ENCODE peak calls at places on chromosomes 2 and 18, in eight cellular contexts. One of them, this sample, is unnamed.

GRCh38 chr2:191954446-191954845 is 107.6 kb upstream of the CAVIN2 start:
- DNase-seq in glutamatergic neuron: no peak
- DNase-seq in choroid plexus epithelial cell: peak; percentile 44
- DNase-seq in keratinocyte: no peak
- DNase-seq in HepG2: no peak
- DNase-seq in cardiac fibroblast: no peak
- DNase-seq in dorsolateral prefrontal cortex: no peak
- DNase-seq in RWPE1: no peak
- DNase-seq in this sample: no peak

GRCh38 chr2:36697424-36698066 is 1.0 kb downstream of the VIT start:
- DNase-seq in keratinocyte: no peak
- DNase-seq in cardiac fibroblast: no peak
- DNase-seq in choroid plexus epithelial cell: peak; percentile 41
- DNase-seq in RWPE1: no peak
- DNase-seq in dorsolateral prefrontal cortex: no peak
- DNase-seq in HepG2: no peak
- DNase-seq in glutamatergic neuron: no peak
- DNase-seq in this sample: no peak

GRCh38 chr2:29663266-29663665 is 258.1 kb downstream of the ALK start:
- DNase-seq in dorsolateral prefrontal cortex: no peak
- DNase-seq in keratinocyte: no peak
- DNase-seq in glutamatergic neuron: no peak
- DNase-seq in choroid plexus epithelial cell: peak; percentile 79
- DNase-seq in cardiac fibroblast: peak; percentile 47
- DNase-seq in RWPE1: peak; percentile 67
- DNase-seq in HepG2: no peak
- DNase-seq in this sample: peak; percentile 65

GRCh38 chr2:31188141-31188540 is 29.2 kb downstream of the CAPN14 start:
- DNase-seq in cardiac fibroblast: no peak
- DNase-seq in dorsolateral prefrontal cortex: no peak
- DNase-seq in glutamatergic neuron: no peak
- DNase-seq in choroid plexus epithelial cell: no peak
- DNase-seq in RWPE1: no peak
- DNase-seq in HepG2: no peak
- DNase-seq in keratinocyte: no peak
- DNase-seq in this sample: no peak

GRCh38 chr18:48749768-48750167 is 201.0 kb downstream of the SMAD7 start:
- DNase-seq in RWPE1: no peak
- DNase-seq in dorsolateral prefrontal cortex: no peak
- DNase-seq in glutamatergic neuron: no peak
- DNase-seq in choroid plexus epithelial cell: peak; percentile 50
- DNase-seq in cardiac fibroblast: peak; percentile 90
- DNase-seq in keratinocyte: no peak
- DNase-seq in HepG2: no peak
- DNase-seq in this sample: no peak

GRCh38 chr18:29540548-29540947 is 1363.6 kb upstream of the CDH2 start:
- DNase-seq in glutamatergic neuron: no peak
- DNase-seq in RWPE1: no peak
- DNase-seq in dorsolateral prefrontal cortex: no peak
- DNase-seq in keratinocyte: no peak
- DNase-seq in HepG2: no peak
- DNase-seq in choroid plexus epithelial cell: no peak
- DNase-seq in cardiac fibroblast: no peak
- DNase-seq in this sample: no peak

GRCh38 chr2:216405588-216405987 is 6.7 kb upstream of the SMARCAL1 start:
- DNase-seq in RWPE1: no peak
- DNase-seq in keratinocyte: no peak
- DNase-seq in glutamatergic neuron: no peak
- DNase-seq in HepG2: no peak
- DNase-seq in cardiac fibroblast: no peak
- DNase-seq in choroid plexus epithelial cell: no peak
- DNase-seq in dorsolateral prefrontal cortex: no peak
- DNase-seq in this sample: no peak

GRCh38 chr2:174722942-174723598 is 41.2 kb downstream of the CHRNA1 start:
- DNase-seq in glutamatergic neuron: no peak
- DNase-seq in cardiac fibroblast: no peak
- DNase-seq in keratinocyte: no peak
- DNase-seq in HepG2: no peak
- DNase-seq in dorsolateral prefrontal cortex: no peak
- DNase-seq in RWPE1: no peak
- DNase-seq in choroid plexus epithelial cell: no peak
- DNase-seq in this sample: no peak

GRCh38 chr2:221397179-221397578 is 174.9 kb downstream of the EPHA4 start:
- DNase-seq in glutamatergic neuron: no peak
- DNase-seq in cardiac fibroblast: no peak
- DNase-seq in choroid plexus epithelial cell: no peak
- DNase-seq in dorsolateral prefrontal cortex: no peak
- DNase-seq in keratinocyte: no peak
- DNase-seq in HepG2: no peak
- DNase-seq in RWPE1: peak; percentile 27
- DNase-seq in this sample: peak; percentile 31

GRCh38 chr2:40716879-40717278 is 265.0 kb upstream of the SLC8A1 start:
- DNase-seq in cardiac fibroblast: peak; percentile 8
- DNase-seq in dorsolateral prefrontal cortex: no peak
- DNase-seq in glutamatergic neuron: no peak
- DNase-seq in choroid plexus epithelial cell: no peak
- DNase-seq in keratinocyte: peak; percentile 63
- DNase-seq in RWPE1: peak; percentile 57
- DNase-seq in HepG2: no peak
- DNase-seq in this sample: peak; percentile 88

GRCh38 chr18:43486462-43486861 is 209.2 kb upstream of the SYT4 start:
- DNase-seq in dorsolateral prefrontal cortex: no peak
- DNase-seq in RWPE1: no peak
- DNase-seq in HepG2: no peak
- DNase-seq in glutamatergic neuron: peak; percentile 24
- DNase-seq in cardiac fibroblast: no peak
- DNase-seq in keratinocyte: no peak
- DNase-seq in choroid plexus epithelial cell: peak; percentile 3
- DNase-seq in this sample: peak; percentile 68

GRCh38 chr2:26712486-26713465 is 20.3 kb downstream of the KCNK3 start:
- DNase-seq in RWPE1: no peak
- DNase-seq in dorsolateral prefrontal cortex: peak; percentile 80
- DNase-seq in keratinocyte: no peak
- DNase-seq in choroid plexus epithelial cell: no peak
- DNase-seq in HepG2: no peak
- DNase-seq in glutamatergic neuron: no peak
- DNase-seq in cardiac fibroblast: peak; percentile 29
- DNase-seq in this sample: no peak

GRCh38 chr2:45242161-45242741 is 233.0 kb upstream of the SIX2 start:
- DNase-seq in RWPE1: no peak
- DNase-seq in HepG2: no peak
- DNase-seq in cardiac fibroblast: peak; percentile 69
- DNase-seq in dorsolateral prefrontal cortex: no peak
- DNase-seq in choroid plexus epithelial cell: peak; percentile 57
- DNase-seq in glutamatergic neuron: no peak
- DNase-seq in keratinocyte: no peak
- DNase-seq in this sample: no peak

GRCh38 chr2:72788756-72789155 is 37.1 kb downstream of the EXOC6B start:
- DNase-seq in dorsolateral prefrontal cortex: no peak
- DNase-seq in keratinocyte: peak; percentile 9
- DNase-seq in RWPE1: peak; percentile 43
- DNase-seq in HepG2: no peak
- DNase-seq in cardiac fibroblast: peak; percentile 70
- DNase-seq in glutamatergic neuron: no peak
- DNase-seq in choroid plexus epithelial cell: peak; percentile 25
- DNase-seq in this sample: peak; percentile 26

GRCh38 chr18:24763765-24764548 is 303.5 kb downstream of the HRH4 start:
- DNase-seq in choroid plexus epithelial cell: no peak
- DNase-seq in dorsolateral prefrontal cortex: no peak
- DNase-seq in HepG2: no peak
- DNase-seq in keratinocyte: no peak
- DNase-seq in cardiac fibroblast: peak; percentile 74
- DNase-seq in glutamatergic neuron: no peak
- DNase-seq in RWPE1: no peak
- DNase-seq in this sample: peak; percentile 36

GRCh38 chr2:205011031-205011430 is 465.8 kb downstream of the PARD3B start:
- DNase-seq in choroid plexus epithelial cell: no peak
- DNase-seq in RWPE1: no peak
- DNase-seq in cardiac fibroblast: no peak
- DNase-seq in keratinocyte: no peak
- DNase-seq in dorsolateral prefrontal cortex: no peak
- DNase-seq in glutamatergic neuron: peak; percentile 17
- DNase-seq in HepG2: no peak
- DNase-seq in this sample: no peak

GRCh38 chr2:224883700-224884099 is 158.6 kb downstream of the DOCK10 start:
- DNase-seq in dorsolateral prefrontal cortex: no peak
- DNase-seq in cardiac fibroblast: no peak
- DNase-seq in keratinocyte: no peak
- DNase-seq in HepG2: no peak
- DNase-seq in glutamatergic neuron: no peak
- DNase-seq in choroid plexus epithelial cell: no peak
- DNase-seq in RWPE1: no peak
- DNase-seq in this sample: no peak

GRCh38 chr2:224884188-224884587 is 158.1 kb downstream of the DOCK10 start:
- DNase-seq in dorsolateral prefrontal cortex: no peak
- DNase-seq in cardiac fibroblast: peak; percentile 63
- DNase-seq in keratinocyte: no peak
- DNase-seq in HepG2: no peak
- DNase-seq in RWPE1: peak; percentile 6
- DNase-seq in glutamatergic neuron: no peak
- DNase-seq in choroid plexus epithelial cell: peak; percentile 79
- DNase-seq in this sample: peak; percentile 97

GRCh38 chr2:224887159-224887558 is 155.1 kb downstream of the DOCK10 start:
- DNase-seq in keratinocyte: no peak
- DNase-seq in RWPE1: no peak
- DNase-seq in HepG2: no peak
- DNase-seq in dorsolateral prefrontal cortex: no peak
- DNase-seq in cardiac fibroblast: peak; percentile 49
- DNase-seq in glutamatergic neuron: no peak
- DNase-seq in choroid plexus epithelial cell: peak; percentile 61
- DNase-seq in this sample: peak; percentile 54

GRCh38 chr2:224885295-224885694 is 157.0 kb downstream of the DOCK10 start:
- DNase-seq in keratinocyte: no peak
- DNase-seq in HepG2: no peak
- DNase-seq in cardiac fibroblast: no peak
- DNase-seq in dorsolateral prefrontal cortex: no peak
- DNase-seq in RWPE1: no peak
- DNase-seq in choroid plexus epithelial cell: peak; percentile 33
- DNase-seq in glutamatergic neuron: no peak
- DNase-seq in this sample: no peak

GRCh38 chr2:224885836-224886547 is 156.3 kb downstream of the DOCK10 start:
- DNase-seq in RWPE1: peak; percentile 63
- DNase-seq in keratinocyte: peak; percentile 49
- DNase-seq in cardiac fibroblast: peak; percentile 65
- DNase-seq in choroid plexus epithelial cell: peak; percentile 88
- DNase-seq in glutamatergic neuron: no peak
- DNase-seq in HepG2: no peak
- DNase-seq in dorsolateral prefrontal cortex: no peak
- DNase-seq in this sample: peak; percentile 86
- TF ChIP-seq CTCF in RWPE1: no peak
- TF ChIP-seq CTCF in keratinocyte: no peak
- TF ChIP-seq CTCF in cardiac fibroblast: no peak
- TF ChIP-seq CTCF in choroid plexus epithelial cell: no peak
- TF ChIP-seq CTCF in glutamatergic neuron: no peak
- TF ChIP-seq CTCF in HepG2: no peak
- TF ChIP-seq CTCF in dorsolateral prefrontal cortex: no peak
- TF ChIP-seq CTCF in this sample: no peak

DNA sequence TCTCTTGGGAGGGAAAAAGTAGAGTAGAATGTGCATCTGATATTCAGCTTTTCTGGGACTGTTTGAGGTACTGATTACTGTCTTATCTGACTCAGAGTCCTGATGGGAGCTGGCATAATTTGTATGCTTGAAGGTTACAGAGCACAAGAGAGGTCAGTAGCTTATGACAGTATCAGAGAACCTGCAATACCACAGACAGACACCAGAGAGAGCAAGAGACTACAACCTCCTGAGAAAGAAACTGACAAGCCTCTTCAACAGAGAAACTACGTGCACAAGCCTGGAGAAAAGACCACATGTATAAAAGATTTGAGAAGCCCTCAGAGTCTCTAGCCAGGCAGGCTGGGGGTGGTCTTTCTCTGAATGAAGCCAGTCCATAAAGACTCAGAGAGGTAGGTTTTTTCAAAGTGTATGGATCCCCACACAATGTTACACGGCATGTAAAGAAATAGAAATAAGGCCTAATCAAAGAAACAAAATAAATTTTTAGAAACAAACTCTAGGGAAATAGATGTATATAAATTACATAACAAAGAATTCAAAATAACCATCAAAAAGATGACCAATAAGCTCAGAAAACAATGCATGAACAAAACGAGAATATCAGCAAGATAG is 568.3 kb downstream of the LRRTM4 start:
- DNase-seq in glutamatergic neuron: peak; percentile 10
- DNase-seq in cardiac fibroblast: peak; percentile 50
- DNase-seq in choroid plexus epithelial cell: peak; percentile 30
- DNase-seq in dorsolateral prefrontal cortex: no peak
- DNase-seq in keratinocyte: no peak
- DNase-seq in HepG2: peak; percentile 68
- DNase-seq in RWPE1: peak; percentile 14
- DNase-seq in this sample: peak; percentile 68
- TF ChIP-seq CTCF in glutamatergic neuron: peak; percentile 82
- TF ChIP-seq CTCF in cardiac fibroblast: peak; percentile 66
- TF ChIP-seq CTCF in choroid plexus epithelial cell: peak; percentile 43
- TF ChIP-seq CTCF in dorsolateral prefrontal cortex: peak; percentile 53
- TF ChIP-seq CTCF in keratinocyte: peak; percentile 23
- TF ChIP-seq CTCF in HepG2: peak; percentile 88
- TF ChIP-seq CTCF in RWPE1: peak; percentile 64
- TF ChIP-seq CTCF in this sample: peak; percentile 89

DNA sequence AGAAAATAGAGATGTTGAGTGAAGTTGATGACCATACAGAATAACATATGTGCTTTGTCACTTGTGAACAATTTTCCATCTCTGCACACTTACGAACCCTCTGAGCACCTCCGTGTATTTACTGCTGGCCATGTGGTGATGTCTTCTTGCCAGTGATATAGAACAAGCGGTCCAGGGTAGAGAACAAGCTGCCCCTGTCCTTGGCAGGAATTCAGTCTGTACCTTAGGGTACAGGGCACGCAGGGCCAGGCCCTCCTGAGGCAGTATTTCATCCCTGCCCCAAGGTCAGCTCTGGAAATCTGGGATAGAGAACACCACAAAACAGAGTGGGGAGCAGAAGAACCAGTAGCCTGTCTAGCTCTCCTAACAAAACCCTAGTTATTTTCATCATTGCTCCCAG is 44.6 kb downstream of the CDCA7 start:
- DNase-seq in HepG2: no peak
- DNase-seq in cardiac fibroblast: no peak
- DNase-seq in glutamatergic neuron: no peak
- DNase-seq in choroid plexus epithelial cell: no peak
- DNase-seq in dorsolateral prefrontal cortex: no peak
- DNase-seq in RWPE1: no peak
- DNase-seq in keratinocyte: no peak
- DNase-seq in this sample: no peak
- TF ChIP-seq CTCF in HepG2: no peak
- TF ChIP-seq CTCF in cardiac fibroblast: no peak
- TF ChIP-seq CTCF in glutamatergic neuron: no peak
- TF ChIP-seq CTCF in choroid plexus epithelial cell: no peak
- TF ChIP-seq CTCF in dorsolateral prefrontal cortex: no peak
- TF ChIP-seq CTCF in RWPE1: no peak
- TF ChIP-seq CTCF in keratinocyte: no peak
- TF ChIP-seq CTCF in this sample: no peak

DNA sequence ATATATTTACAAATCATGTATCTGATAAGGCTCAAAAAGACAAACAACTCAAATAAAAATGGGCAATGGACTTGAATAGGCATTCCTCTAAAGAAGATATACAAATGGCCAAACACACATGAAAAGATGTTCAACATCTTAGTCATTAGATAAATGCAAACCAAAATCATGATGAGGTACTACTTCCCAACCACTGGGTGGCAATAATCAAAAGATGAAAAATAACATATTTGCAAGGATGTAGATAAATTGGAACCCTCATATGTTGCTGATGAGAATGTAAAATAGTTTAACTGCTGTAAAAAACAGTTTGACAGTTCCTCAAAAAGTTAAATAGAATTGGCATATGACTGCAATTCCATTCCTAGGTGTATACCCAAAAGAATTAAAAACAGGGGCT is 132.3 kb downstream of the TTC32 start:
- DNase-seq in HepG2: no peak
- DNase-seq in RWPE1: peak; percentile 39
- DNase-seq in dorsolateral prefrontal cortex: no peak
- DNase-seq in keratinocyte: no peak
- DNase-seq in cardiac fibroblast: peak; percentile 35
- DNase-seq in glutamatergic neuron: no peak
- DNase-seq in choroid plexus epithelial cell: peak; percentile 64
- DNase-seq in this sample: peak; percentile 42
- TF ChIP-seq CTCF in HepG2: peak; percentile 9
- TF ChIP-seq CTCF in RWPE1: peak; percentile 34
- TF ChIP-seq CTCF in dorsolateral prefrontal cortex: no peak
- TF ChIP-seq CTCF in keratinocyte: no peak
- TF ChIP-seq CTCF in cardiac fibroblast: peak; percentile 38
- TF ChIP-seq CTCF in glutamatergic neuron: peak; percentile 43
- TF ChIP-seq CTCF in choroid plexus epithelial cell: peak; percentile 47
- TF ChIP-seq CTCF in this sample: peak; percentile 19